ENCODE peak calls at places on chromosomes 5 and 9, in four cellular contexts. One of them, this sample, is unnamed.

GRCh38 chr9:16974436-16974835 is 104.0 kb upstream of the BNC2 start:
- DNase-seq in right cardiac atrium: no peak
- DNase-seq in LoVo: no peak
- DNase-seq in midbrain: no peak
- DNase-seq in this sample: no peak

GRCh38 chr9:93642961-93643360 is 66.6 kb downstream of the PHF2 start:
- DNase-seq in right cardiac atrium: no peak
- DNase-seq in LoVo: no peak
- DNase-seq in midbrain: no peak
- DNase-seq in this sample: no peak

GRCh38 chr9:80932181-80932580 is 757.2 kb downstream of the TLE1 start:
- DNase-seq in right cardiac atrium: no peak
- DNase-seq in LoVo: no peak
- DNase-seq in midbrain: no peak
- DNase-seq in this sample: no peak

GRCh38 chr5:39176740-39177628 is 42.4 kb downstream of the FYB1 start:
- DNase-seq in right cardiac atrium: no peak
- DNase-seq in LoVo: no peak
- DNase-seq in midbrain: no peak
- DNase-seq in this sample: no peak

GRCh38 chr5:78984611-78985406 is at the start of gene ARSB:
- DNase-seq in right cardiac atrium: peak
- DNase-seq in LoVo: peak
- DNase-seq in midbrain: peak
- DNase-seq in this sample: peak

GRCh38 chr5:34656001-34656699 is at the start of gene RAI14:
- DNase-seq in right cardiac atrium: peak
- DNase-seq in LoVo: peak
- DNase-seq in midbrain: peak
- DNase-seq in this sample: peak

GRCh38 chr9:38336341-38336740 is 56.2 kb upstream of the ALDH1B1 start:
- DNase-seq in right cardiac atrium: no peak
- DNase-seq in LoVo: no peak
- DNase-seq in midbrain: no peak
- DNase-seq in this sample: no peak

GRCh38 chr5:113330533-113331200 is 104.1 kb downstream of the TSSK1B start:
- DNase-seq in right cardiac atrium: peak
- DNase-seq in LoVo: peak
- DNase-seq in midbrain: no peak
- DNase-seq in this sample: peak

GRCh38 chr9:120680579-120680978 is 33.7 kb downstream of the MEGF9 start:
- DNase-seq in right cardiac atrium: no peak
- DNase-seq in LoVo: no peak
- DNase-seq in midbrain: no peak
- DNase-seq in this sample: no peak

GRCh38 chr9:101486693-101487442 is 46.8 kb upstream of the RNF20 start:
- DNase-seq in right cardiac atrium: peak
- DNase-seq in LoVo: peak
- DNase-seq in midbrain: peak
- DNase-seq in this sample: peak

GRCh38 chr5:131303537-131303936 is 39.7 kb downstream of the CDC42SE2 start:
- DNase-seq in right cardiac atrium: no peak
- DNase-seq in LoVo: no peak
- DNase-seq in midbrain: no peak
- DNase-seq in this sample: no peak

GRCh38 chr9:134314039-134314949 is 12.0 kb upstream of the RXRA start:
- DNase-seq in right cardiac atrium: peak
- DNase-seq in LoVo: no peak
- DNase-seq in midbrain: no peak
- DNase-seq in this sample: peak